ENCODE peak calls at places on chromosomes 6 and 20, in six cellular contexts. Y is HepG2, A is endothelial cell of umbilical vein, C is A549, K is K562, D is GM12878. B is an unnamed sample.

GRCh38 chr20:32483351-32484220 is 101.5 kb downstream of the NOL4L start:
- DNase-seq in Y (peak), A (peak), C (peak), K (no peak), D (no peak), B (peak)

GRCh38 chr6:124551711-124552233 is 410.5 kb upstream of the RNF217 start:
- DNase-seq in Y (no peak), A (no peak), C (no peak), K (no peak), D (no peak), B (no peak)

GRCh38 chr20:13264902-13265301 is 43.8 kb downstream of the ISM1 start:
- DNase-seq in Y (no peak), A (no peak), C (no peak), K (no peak), D (no peak), B (no peak)

GRCh38 chr6:41687501-41688175 is 47.8 kb downstream of the TFEB start:
- DNase-seq in Y (no peak), A (no peak), C (no peak), K (no peak), D (no peak), B (no peak)

GRCh38 chr6:63640062-63640461 is 4.5 kb downstream of the PHF3 start:
- DNase-seq in Y (no peak), A (no peak), C (no peak), K (no peak), D (no peak), B (peak)

GRCh38 chr6:54115966-54116365 is 4.7 kb downstream of the MLIP start:
- DNase-seq in Y (no peak), A (no peak), C (no peak), K (no peak), D (no peak), B (no peak)

GRCh38 chr6:55980627-55981211 is 105.3 kb upstream of the BMP5 start:
- DNase-seq in Y (peak), A (peak), C (peak), K (no peak), D (no peak), B (peak)

GRCh38 chr6:121724576-121724975 is 289.1 kb downstream of the GJA1 start:
- DNase-seq in Y (no peak), A (peak), C (no peak), K (no peak), D (no peak), B (no peak)

GRCh38 chr20:34709836-34710567 is 5.9 kb downstream of the TP53INP2 start:
- DNase-seq in Y (no peak), A (peak), C (peak), K (no peak), D (no peak), B (peak)

GRCh38 chr6:151679081-151679480 is 128.4 kb upstream of the ESR1 start:
- DNase-seq in Y (no peak), A (no peak), C (no peak), K (peak), D (no peak), B (no peak)

GRCh38 chr6:126064994-126065401 is 78.7 kb downstream of the TRMT11 start:
- DNase-seq in Y (no peak), A (no peak), C (no peak), K (peak), D (no peak), B (no peak)

GRCh38 chr6:28900577-28901266 is 23.1 kb downstream of the TRIM27 start:
- DNase-seq in Y (no peak), A (no peak), C (no peak), K (no peak), D (no peak), B (no peak)

DNA sequence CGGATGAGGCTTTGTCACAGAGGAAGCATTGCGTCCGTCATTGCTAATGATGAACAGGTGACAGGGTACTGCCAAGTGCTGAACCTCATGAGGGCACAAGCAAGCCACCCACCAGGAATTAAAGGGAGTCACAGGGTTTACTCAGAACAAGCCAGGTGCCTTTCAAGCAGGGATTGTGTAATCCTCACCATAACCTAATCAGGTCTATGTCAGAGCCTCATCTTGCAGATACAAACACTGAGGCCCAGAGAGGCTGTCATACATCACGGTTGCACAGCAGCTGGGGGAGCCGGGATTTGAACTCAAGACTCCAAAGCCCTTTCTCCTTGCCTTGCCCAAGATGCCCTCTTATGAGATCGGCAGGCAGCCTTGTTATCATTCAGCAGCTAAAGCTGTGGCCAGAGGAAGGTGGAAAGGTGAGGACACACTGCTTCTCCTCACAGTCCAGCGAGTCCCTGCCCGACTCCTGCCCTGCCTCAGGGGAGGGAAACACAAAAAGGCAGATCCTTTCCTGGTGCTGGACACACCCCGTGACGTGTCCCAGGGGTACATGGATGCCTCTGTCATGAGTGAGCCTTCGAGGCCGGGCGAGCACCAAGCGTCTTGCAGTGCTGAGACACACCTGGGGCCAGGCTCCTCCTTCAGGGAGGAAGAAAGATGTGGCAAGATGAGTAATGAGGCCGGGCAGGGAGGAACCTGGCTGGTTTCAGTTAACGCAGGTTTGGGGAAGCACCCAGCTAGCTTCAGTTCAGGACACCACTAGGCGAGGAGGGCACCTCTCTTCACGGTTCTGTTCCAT is 214.9 kb downstream of the LY86 start:
- DNase-seq in Y (no peak), A (no peak), C (no peak), K (no peak), D (no peak), B (peak)
- TF ChIP-seq MYC in Y (no peak), A (no peak), C (no peak), K (no peak), D (no peak), B (no peak)

GRCh38 chr6:68638225-68638900 is 3.3 kb downstream of the ADGRB3 start:
- DNase-seq in Y (peak), A (peak), C (peak), K (peak), D (no peak), B (peak)

GRCh38 chr6:68635706-68636513 is 828 bp downstream of the ADGRB3 start:
- DNase-seq in Y (no peak), A (peak), C (no peak), K (peak), D (no peak), B (no peak)

GRCh38 chr6:68637782-68638181 is 2.7 kb downstream of the ADGRB3 start:
- DNase-seq in Y (no peak), A (no peak), C (no peak), K (no peak), D (no peak), B (no peak)

GRCh38 chr6:68635412-68635705 is 277 bp downstream of the ADGRB3 start:
- DNase-seq in Y (no peak), A (no peak), C (no peak), K (no peak), D (no peak), B (no peak)

DNA sequence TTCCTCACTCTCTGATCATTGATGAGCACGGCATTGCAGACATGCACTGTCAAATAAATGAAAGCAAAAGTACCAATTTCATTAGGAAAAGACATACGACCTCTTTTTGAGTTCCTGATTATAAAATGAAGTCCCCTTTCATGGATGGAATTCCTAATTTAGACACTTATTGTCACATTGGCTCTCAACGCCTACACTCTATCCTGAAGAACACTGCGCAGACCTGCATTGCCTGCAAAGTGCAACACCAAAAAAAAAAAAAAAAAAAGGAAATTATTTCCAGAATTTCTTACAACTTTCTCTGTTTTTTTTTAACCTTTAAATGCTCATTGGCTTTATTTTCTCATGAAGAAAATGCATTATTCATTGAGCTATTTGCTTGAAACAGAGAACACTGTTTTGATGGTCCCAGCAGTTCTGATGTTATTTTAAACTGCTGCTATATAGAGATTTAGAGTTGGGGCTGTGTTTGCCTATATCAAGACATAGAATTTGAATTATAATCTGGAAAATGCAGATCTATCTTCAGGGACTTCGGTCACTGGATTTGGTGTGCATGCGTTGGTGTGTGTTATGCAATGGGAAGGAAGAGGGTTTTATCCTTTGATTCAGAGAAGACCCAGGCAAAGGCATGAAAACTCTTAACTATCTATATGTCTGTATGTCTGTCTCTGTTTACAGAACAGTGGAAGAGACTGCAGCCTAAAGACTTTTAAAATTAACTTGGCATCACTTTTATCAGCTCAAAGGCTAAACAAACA is 1.8 kb downstream of the ADGRB3 start:
- DNase-seq in Y (no peak), A (no peak), C (no peak), K (no peak), D (no peak), B (no peak)
- H3K4me3 ChIP-seq in Y (no peak), A (no peak), C (no peak), K (peak), D (no peak), B (no peak)

GRCh38 chr20:20338133-20338730 is 29.7 kb upstream of the INSM1 start:
- DNase-seq in Y (no peak), A (no peak), C (no peak), K (no peak), D (no peak), B (no peak)
- TF ChIP-seq MYC in Y (no peak), A (no peak), C (no peak), K (no peak), D (no peak), B (no peak)

DNA sequence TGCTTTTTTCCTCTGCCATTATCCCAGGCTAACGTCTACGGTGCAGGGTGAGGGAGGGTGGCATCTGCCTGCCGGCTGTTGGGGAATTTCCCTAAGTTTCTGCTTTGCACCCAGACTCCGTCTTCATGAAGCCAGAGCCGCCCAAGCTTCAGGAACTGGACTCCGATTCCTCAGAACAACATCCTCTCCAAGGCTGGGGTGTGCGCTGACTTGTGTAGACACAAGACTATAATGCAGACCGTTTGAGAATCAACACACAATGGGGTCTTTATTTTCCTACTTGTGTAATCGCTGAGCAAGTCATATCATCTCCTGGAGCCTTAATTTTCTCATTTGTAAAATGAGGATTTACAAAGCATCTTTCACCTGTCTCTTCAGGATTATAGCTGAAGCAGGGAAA is 160.5 kb upstream of the AGPAT4 start:
- DNase-seq in Y (no peak), A (no peak), C (no peak), K (no peak), D (no peak), B (no peak)
- H3K4me3 ChIP-seq in Y (no peak), A (no peak), C (no peak), K (no peak), D (no peak), B (no peak)

B was measured in NB4.